ENCODE peak calls at places on chromosome 14, in five cellular contexts. One of them, this sample, is unnamed.

GRCh38 chr14:22520235-22520634 is 68.8 kb downstream of the DAD1 start:
- DNase-seq in left ventricle myocardium inferior: no peak
- DNase-seq in cardiac muscle cell: peak; percentile 91
- DNase-seq in heart left ventricle: no peak
- DNase-seq in uterus: peak; percentile 74
- DNase-seq in this sample: no peak

GRCh38 chr14:49497725-49498348 is 88.3 kb downstream of the RPS29 start:
- DNase-seq in heart left ventricle: no peak
- DNase-seq in cardiac muscle cell: peak; percentile 83
- DNase-seq in uterus: no peak
- DNase-seq in left ventricle myocardium inferior: no peak
- DNase-seq in this sample: no peak

GRCh38 chr14:95467232-95467631 is 49.2 kb downstream of the SYNE3 start:
- DNase-seq in cardiac muscle cell: no peak
- DNase-seq in heart left ventricle: no peak
- DNase-seq in uterus: no peak
- DNase-seq in left ventricle myocardium inferior: no peak
- DNase-seq in this sample: no peak

GRCh38 chr14:24237463-24237955 is 4.8 kb downstream of the GMPR2 start:
- DNase-seq in left ventricle myocardium inferior: no peak
- DNase-seq in heart left ventricle: no peak
- DNase-seq in cardiac muscle cell: no peak
- DNase-seq in uterus: no peak
- DNase-seq in this sample: no peak

GRCh38 chr14:71196921-71197320 is 289.7 kb downstream of the PCNX1 start:
- DNase-seq in heart left ventricle: no peak
- DNase-seq in left ventricle myocardium inferior: no peak
- DNase-seq in cardiac muscle cell: no peak
- DNase-seq in uterus: no peak
- DNase-seq in this sample: no peak

GRCh38 chr14:54048311-54048710 is 91.7 kb upstream of the BMP4 start:
- DNase-seq in uterus: no peak
- DNase-seq in cardiac muscle cell: no peak
- DNase-seq in left ventricle myocardium inferior: no peak
- DNase-seq in heart left ventricle: no peak
- DNase-seq in this sample: no peak

GRCh38 chr14:74836251-74836957 is 39.5 kb downstream of the PROX2 start:
- DNase-seq in heart left ventricle: no peak
- DNase-seq in cardiac muscle cell: no peak
- DNase-seq in left ventricle myocardium inferior: no peak
- DNase-seq in uterus: no peak
- DNase-seq in this sample: no peak

GRCh38 chr14:95533391-95533821 is 1.4 kb upstream of the GLRX5 start:
- DNase-seq in uterus: no peak
- DNase-seq in left ventricle myocardium inferior: no peak
- DNase-seq in heart left ventricle: no peak
- DNase-seq in cardiac muscle cell: peak; percentile 64
- DNase-seq in this sample: no peak

GRCh38 chr14:21527320-21527679 is 1.2 kb upstream of the SALL2 start:
- DNase-seq in heart left ventricle: no peak
- DNase-seq in cardiac muscle cell: no peak
- DNase-seq in uterus: no peak
- DNase-seq in left ventricle myocardium inferior: no peak
- DNase-seq in this sample: no peak

GRCh38 chr14:24297190-24297964 is 2.2 kb downstream of the DHRS1 start:
- DNase-seq in cardiac muscle cell: peak; percentile 13
- DNase-seq in heart left ventricle: no peak
- DNase-seq in left ventricle myocardium inferior: no peak
- DNase-seq in uterus: no peak
- DNase-seq in this sample: no peak

GRCh38 chr14:68232643-68233055 is 413.1 kb downstream of the RAD51B start:
- DNase-seq in heart left ventricle: no peak
- DNase-seq in uterus: peak; percentile 90
- DNase-seq in cardiac muscle cell: peak; percentile 99
- DNase-seq in left ventricle myocardium inferior: no peak
- DNase-seq in this sample: no peak

GRCh38 chr14:39339003-39339402 is 93.2 kb downstream of the FBXO33 start:
- DNase-seq in cardiac muscle cell: no peak
- DNase-seq in left ventricle myocardium inferior: no peak
- DNase-seq in heart left ventricle: no peak
- DNase-seq in uterus: no peak
- DNase-seq in this sample: no peak

GRCh38 chr14:31395572-31396205 is 24.7 kb downstream of the HEATR5A start:
- DNase-seq in heart left ventricle: no peak
- DNase-seq in uterus: no peak
- DNase-seq in cardiac muscle cell: no peak
- DNase-seq in left ventricle myocardium inferior: no peak
- DNase-seq in this sample: no peak

GRCh38 chr14:23138173-23138535 is 19.1 kb upstream of the CEBPE start:
- DNase-seq in cardiac muscle cell: no peak
- DNase-seq in heart left ventricle: no peak
- DNase-seq in uterus: no peak
- DNase-seq in left ventricle myocardium inferior: no peak
- DNase-seq in this sample: no peak

GRCh38 chr14:50786821-50787464 is 44.0 kb downstream of the NIN start:
- DNase-seq in left ventricle myocardium inferior: no peak
- DNase-seq in heart left ventricle: no peak
- DNase-seq in cardiac muscle cell: no peak
- DNase-seq in uterus: no peak
- DNase-seq in this sample: no peak

GRCh38 chr14:58258156-58258555 is 13.5 kb downstream of the PSMA3 start:
- DNase-seq in cardiac muscle cell: no peak
- DNase-seq in heart left ventricle: no peak
- DNase-seq in uterus: no peak
- DNase-seq in left ventricle myocardium inferior: no peak
- DNase-seq in this sample: no peak

GRCh38 chr14:35400707-35401421 is 3.7 kb downstream of the NFKBIA start:
- DNase-seq in heart left ventricle: no peak
- DNase-seq in left ventricle myocardium inferior: no peak
- DNase-seq in cardiac muscle cell: peak; percentile 62
- DNase-seq in uterus: no peak
- DNase-seq in this sample: no peak

GRCh38 chr14:90475298-90475697 is 78.5 kb downstream of the CALM1 start:
- DNase-seq in heart left ventricle: no peak
- DNase-seq in uterus: no peak
- DNase-seq in cardiac muscle cell: no peak
- DNase-seq in left ventricle myocardium inferior: no peak
- DNase-seq in this sample: no peak

GRCh38 chr14:68894802-68895201 is 84.3 kb downstream of the ACTN1 start:
- DNase-seq in cardiac muscle cell: peak; percentile 39
- DNase-seq in left ventricle myocardium inferior: no peak
- DNase-seq in heart left ventricle: no peak
- DNase-seq in uterus: no peak
- DNase-seq in this sample: no peak

GRCh38 chr14:74984241-74985027 is 18.3 kb upstream of the EIF2B2 start:
- DNase-seq in heart left ventricle: no peak
- DNase-seq in left ventricle myocardium inferior: no peak
- DNase-seq in cardiac muscle cell: no peak
- DNase-seq in uterus: no peak
- DNase-seq in this sample: no peak

GRCh38 chr14:77301103-77301502 is 19.6 kb downstream of the POMT2 start:
- DNase-seq in left ventricle myocardium inferior: peak; percentile 68
- DNase-seq in cardiac muscle cell: peak; percentile 89
- DNase-seq in uterus: peak; percentile 84
- DNase-seq in heart left ventricle: no peak
- DNase-seq in this sample: peak; percentile 91

GRCh38 chr14:100580316-100581227 is 6.6 kb downstream of the BEGAIN start:
- DNase-seq in uterus: no peak
- DNase-seq in heart left ventricle: peak; percentile 27
- DNase-seq in cardiac muscle cell: no peak
- DNase-seq in left ventricle myocardium inferior: peak; percentile 6
- DNase-seq in this sample: peak; percentile 7

GRCh38 chr14:54609576-54609975 is 42.6 kb downstream of the SAMD4A start:
- DNase-seq in left ventricle myocardium inferior: no peak
- DNase-seq in heart left ventricle: no peak
- DNase-seq in uterus: no peak
- DNase-seq in cardiac muscle cell: no peak
- DNase-seq in this sample: no peak

GRCh38 chr14:86143248-86143647 is 613.3 kb downstream of the FLRT2 start:
- DNase-seq in heart left ventricle: no peak
- DNase-seq in uterus: no peak
- DNase-seq in left ventricle myocardium inferior: no peak
- DNase-seq in cardiac muscle cell: no peak
- DNase-seq in this sample: no peak

GRCh38 chr14:62889354-62889753 is 155.9 kb downstream of the KCNH5 start:
- DNase-seq in cardiac muscle cell: peak; percentile 7
- DNase-seq in uterus: no peak
- DNase-seq in left ventricle myocardium inferior: no peak
- DNase-seq in heart left ventricle: no peak
- DNase-seq in this sample: no peak

GRCh38 chr14:71626281-71626835 is 305.9 kb upstream of the RGS6 start:
- DNase-seq in heart left ventricle: no peak
- DNase-seq in uterus: no peak
- DNase-seq in left ventricle myocardium inferior: no peak
- DNase-seq in cardiac muscle cell: peak; percentile 44
- DNase-seq in this sample: no peak

DNA sequence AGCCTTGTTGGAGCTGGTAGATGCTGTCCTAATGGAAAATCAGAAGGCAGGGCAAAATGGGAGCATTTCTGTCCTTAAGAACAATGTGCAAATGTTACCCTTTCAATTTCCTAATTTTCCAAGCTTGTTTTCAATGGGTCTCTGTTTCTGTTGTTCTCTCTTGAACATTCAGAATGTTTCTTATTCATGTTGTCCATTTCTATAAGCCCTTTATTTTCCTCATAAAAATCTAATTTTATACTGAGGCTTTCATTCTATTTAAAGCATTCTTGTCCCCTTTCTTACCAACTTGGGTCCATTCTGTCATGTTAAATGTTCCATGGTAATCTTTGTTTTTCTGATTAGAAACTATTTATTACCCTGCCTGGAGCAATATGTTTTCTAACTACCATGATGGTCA is 125.0 kb downstream of the PRIMA1 start:
- DNase-seq in left ventricle myocardium inferior: no peak
- DNase-seq in cardiac muscle cell: no peak
- DNase-seq in heart left ventricle: no peak
- DNase-seq in uterus: no peak
- DNase-seq in this sample: no peak
- H3K9me3 ChIP-seq in left ventricle myocardium inferior: peaks cover 39% of the 10 kb centered on the region
- H3K9me3 ChIP-seq in cardiac muscle cell: no peaks in the 10 kb centered on the region
- H3K9me3 ChIP-seq in heart left ventricle: no peaks in the 10 kb centered on the region
- H3K9me3 ChIP-seq in uterus: peaks cover 5% of the 10 kb centered on the region
- H3K9me3 ChIP-seq in this sample: no peaks in the 10 kb centered on the region

GRCh38 chr14:51884086-51884927 is 23.9 kb downstream of the GNG2 start:
- DNase-seq in uterus: no peak
- DNase-seq in cardiac muscle cell: peak; percentile 80
- DNase-seq in heart left ventricle: no peak
- DNase-seq in left ventricle myocardium inferior: no peak
- DNase-seq in this sample: no peak
- H3K9me3 ChIP-seq in uterus: no peaks in the 10 kb centered on the region
- H3K9me3 ChIP-seq in cardiac muscle cell: no peaks in the 10 kb centered on the region
- H3K9me3 ChIP-seq in heart left ventricle: no peaks in the 10 kb centered on the region
- H3K9me3 ChIP-seq in left ventricle myocardium inferior: no peaks in the 10 kb centered on the region
- H3K9me3 ChIP-seq in this sample: no peaks in the 10 kb centered on the region

DNA sequence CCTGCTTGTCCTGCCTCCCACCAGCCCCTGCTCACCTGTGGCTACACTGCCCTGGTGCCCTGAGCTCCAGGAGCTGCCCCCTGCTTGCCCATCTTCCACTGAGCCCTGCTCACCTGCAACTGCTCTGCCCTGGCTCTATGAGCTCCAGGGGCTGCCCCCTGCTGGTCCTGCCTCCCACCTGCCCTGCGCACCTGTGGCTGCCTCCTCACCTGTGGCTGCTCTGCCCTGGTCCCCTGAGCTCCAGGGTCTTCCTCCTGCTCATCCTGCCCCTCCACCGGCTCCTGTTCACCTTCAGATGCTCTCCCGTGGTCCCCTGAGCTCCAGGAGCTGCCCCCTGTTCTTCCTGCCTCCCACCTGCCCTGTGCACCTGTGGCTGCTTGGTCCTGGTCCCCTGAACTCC is 247.6 kb downstream of the TMEM121 start:
- DNase-seq in left ventricle myocardium inferior: no peak
- DNase-seq in cardiac muscle cell: no peak
- DNase-seq in heart left ventricle: no peak
- DNase-seq in uterus: no peak
- DNase-seq in this sample: no peak
- H3K9me3 ChIP-seq in left ventricle myocardium inferior: peaks cover 13% of the 10 kb centered on the region
- H3K9me3 ChIP-seq in cardiac muscle cell: no peaks in the 10 kb centered on the region
- H3K9me3 ChIP-seq in heart left ventricle: no peaks in the 10 kb centered on the region
- H3K9me3 ChIP-seq in uterus: no peaks in the 10 kb centered on the region
- H3K9me3 ChIP-seq in this sample: no peaks in the 10 kb centered on the region

GRCh38 chr14:98959958-98960616 is 311.9 kb downstream of the BCL11B start:
- DNase-seq in left ventricle myocardium inferior: no peak
- DNase-seq in heart left ventricle: no peak
- DNase-seq in uterus: no peak
- DNase-seq in cardiac muscle cell: no peak
- DNase-seq in this sample: no peak
- H3K9me3 ChIP-seq in left ventricle myocardium inferior: no peaks in the 10 kb centered on the region
- H3K9me3 ChIP-seq in heart left ventricle: no peaks in the 10 kb centered on the region
- H3K9me3 ChIP-seq in uterus: no peaks in the 10 kb centered on the region
- H3K9me3 ChIP-seq in cardiac muscle cell: no peaks in the 10 kb centered on the region
- H3K9me3 ChIP-seq in this sample: no peaks in the 10 kb centered on the region

GRCh38 chr14:79137836-79138235 is 967.7 kb downstream of the NRXN3 start:
- DNase-seq in cardiac muscle cell: no peak
- DNase-seq in left ventricle myocardium inferior: no peak
- DNase-seq in heart left ventricle: no peak
- DNase-seq in uterus: no peak
- DNase-seq in this sample: no peak
- H3K9me3 ChIP-seq in cardiac muscle cell: no peaks in the 10 kb centered on the region
- H3K9me3 ChIP-seq in left ventricle myocardium inferior: no peaks in the 10 kb centered on the region
- H3K9me3 ChIP-seq in heart left ventricle: no peaks in the 10 kb centered on the region
- H3K9me3 ChIP-seq in uterus: no peaks in the 10 kb centered on the region
- H3K9me3 ChIP-seq in this sample: no peaks in the 10 kb centered on the region

GRCh38 chr14:106390947-106391346 is 864.6 kb downstream of the TMEM121 start:
- DNase-seq in cardiac muscle cell: no peak
- DNase-seq in left ventricle myocardium inferior: no peak
- DNase-seq in heart left ventricle: no peak
- DNase-seq in uterus: no peak
- DNase-seq in this sample: no peak

GRCh38 chr14:106390401-106390800 is 864.0 kb downstream of the TMEM121 start:
- DNase-seq in heart left ventricle: no peak
- DNase-seq in left ventricle myocardium inferior: no peak
- DNase-seq in cardiac muscle cell: no peak
- DNase-seq in uterus: no peak
- DNase-seq in this sample: no peak

GRCh38 chr14:106395460-106396050 is 869.2 kb downstream of the TMEM121 start:
- DNase-seq in left ventricle myocardium inferior: no peak
- DNase-seq in cardiac muscle cell: no peak
- DNase-seq in heart left ventricle: no peak
- DNase-seq in uterus: no peak
- DNase-seq in this sample: no peak

GRCh38 chr14:106396999-106397398 is 870.6 kb downstream of the TMEM121 start:
- DNase-seq in uterus: no peak
- DNase-seq in heart left ventricle: no peak
- DNase-seq in cardiac muscle cell: no peak
- DNase-seq in left ventricle myocardium inferior: no peak
- DNase-seq in this sample: no peak

DNA sequence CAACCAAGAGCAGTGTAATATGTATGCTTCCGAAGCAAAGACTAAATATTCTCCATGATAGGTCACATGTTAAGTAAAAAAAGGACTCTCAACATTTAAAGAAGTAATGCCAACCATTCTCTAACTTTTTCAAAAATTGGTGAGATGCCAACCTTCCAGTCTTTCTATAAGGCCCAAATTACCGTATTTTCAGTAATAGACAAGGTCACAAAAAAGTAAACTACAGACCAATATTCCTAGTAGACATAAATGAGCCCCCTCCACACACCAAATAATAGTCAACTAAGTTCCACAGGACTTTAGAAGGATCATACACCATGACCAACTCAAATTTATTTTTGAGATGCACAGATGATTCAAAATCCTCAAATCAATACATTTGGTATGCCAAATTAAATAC is 867.4 kb downstream of the TMEM121 start:
- DNase-seq in left ventricle myocardium inferior: no peak
- DNase-seq in uterus: no peak
- DNase-seq in cardiac muscle cell: no peak
- DNase-seq in heart left ventricle: no peak
- DNase-seq in this sample: no peak
- H3K9me3 ChIP-seq in left ventricle myocardium inferior: no peaks in the 10 kb centered on the region
- H3K9me3 ChIP-seq in uterus: no peaks in the 10 kb centered on the region
- H3K9me3 ChIP-seq in cardiac muscle cell: no peaks in the 10 kb centered on the region
- H3K9me3 ChIP-seq in heart left ventricle: no peaks in the 10 kb centered on the region
- H3K9me3 ChIP-seq in this sample: no peaks in the 10 kb centered on the region